ENCODE peak calls at places on chromosomes 3 and 15, in seven cellular contexts. D is dorsolateral prefrontal cortex; M is fibroblast of lung; J is neuronal stem cell; R is transverse colon; X is PC-9; Z is CD4-positive, alpha-beta memory T cell. K is an unnamed sample.

GRCh38 chr3:48276856-48277641 is 36.1 kb downstream of the ZNF589 start:
- DNase-seq in D (no peak), M (no peak), J (no peak), R (no peak), X (no peak), Z (no peak), K (no peak)

GRCh38 chr3:183300996-183301562 is 48.0 kb downstream of the B3GNT5 start:
- DNase-seq in D (no peak), M (peak), J (no peak), R (no peak), X (no peak), Z (no peak), K (no peak)

GRCh38 chr3:94965867-94966471 is 903.1 kb downstream of the NSUN3 start:
- DNase-seq in D (no peak), M (no peak), J (no peak), R (no peak), X (no peak), Z (no peak), K (no peak)

GRCh38 chr3:122928396-122929187 is 99.0 kb downstream of the SEMA5B start:
- DNase-seq in D (no peak), M (no peak), J (no peak), R (no peak), X (no peak), Z (no peak), K (no peak)

GRCh38 chr3:124714218-124714853 is 15.9 kb upstream of the UMPS start:
- DNase-seq in D (no peak), M (no peak), J (no peak), R (no peak), X (no peak), Z (no peak), K (no peak)

GRCh38 chr3:127053026-127053425 is 70.1 kb downstream of the PLXNA1 start:
- DNase-seq in D (no peak), M (no peak), J (no peak), R (no peak), X (no peak), Z (no peak), K (no peak)

GRCh38 chr3:33395900-33396299 is 44.3 kb downstream of the UBP1 start:
- DNase-seq in D (no peak), M (no peak), J (no peak), R (no peak), X (no peak), Z (no peak), K (no peak)

GRCh38 chr3:15217841-15218267 is 11.8 kb downstream of the CAPN7 start:
- DNase-seq in D (no peak), M (no peak), J (no peak), R (no peak), X (no peak), Z (no peak), K (no peak)

GRCh38 chr3:43255675-43256074 is 30.7 kb upstream of the SNRK start:
- DNase-seq in D (no peak), M (no peak), J (no peak), R (no peak), X (no peak), Z (no peak), K (no peak)

GRCh38 chr3:58175098-58175428 is 35.7 kb downstream of the DNASE1L3 start:
- DNase-seq in D (no peak), M (no peak), J (no peak), R (no peak), X (no peak), Z (no peak), K (no peak)

GRCh38 chr15:90203473-90203872 is 2.3 kb downstream of the SEMA4B start:
- DNase-seq in D (no peak), M (no peak), J (no peak), R (no peak), X (no peak), Z (no peak), K (no peak)

GRCh38 chr3:107928084-107928445 is 162.8 kb downstream of the CD47 start:
- DNase-seq in D (peak), M (peak), J (no peak), R (peak), X (no peak), Z (peak), K (no peak)

GRCh38 chr3:56005196-56005805 is 463.0 kb downstream of the ERC2 start:
- DNase-seq in D (no peak), M (no peak), J (no peak), R (no peak), X (peak), Z (no peak), K (no peak)

GRCh38 chr3:157667493-157667892 is 164.3 kb upstream of the VEPH1 start:
- DNase-seq in D (no peak), M (no peak), J (no peak), R (no peak), X (no peak), Z (no peak), K (no peak)

GRCh38 chr3:114127517-114127916 is 51.3 kb downstream of the DRD3 start:
- DNase-seq in D (no peak), M (peak), J (no peak), R (no peak), X (no peak), Z (no peak), K (no peak)

GRCh38 chr3:195448205-195448875 is 5.5 kb upstream of the ACAP2 start:
- DNase-seq in D (no peak), M (no peak), J (no peak), R (no peak), X (no peak), Z (no peak), K (no peak)

GRCh38 chr15:79990997-79991334 is 20.0 kb upstream of the BCL2A1 start:
- DNase-seq in D (no peak), M (no peak), J (no peak), R (no peak), X (no peak), Z (no peak), K (no peak)

GRCh38 chr3:12444582-12445468 is 39.5 kb upstream of the TSEN2 start:
- DNase-seq in D (no peak), M (no peak), J (no peak), R (peak), X (peak), Z (no peak), K (no peak)

GRCh38 chr15:40338041-40338657 is 2.6 kb downstream of the CCDC9B start:
- DNase-seq in D (peak), M (peak), J (peak), R (peak), X (peak), Z (peak), K (peak)

GRCh38 chr3:158839966-158840365 is 38.1 kb downstream of the MFSD1 start:
- DNase-seq in D (no peak), M (no peak), J (peak), R (no peak), X (no peak), Z (no peak), K (no peak)

GRCh38 chr3:172536993-172537419 is 13.8 kb upstream of the TNFSF10 start:
- DNase-seq in D (no peak), M (no peak), J (no peak), R (no peak), X (no peak), Z (no peak), K (no peak)

DNA sequence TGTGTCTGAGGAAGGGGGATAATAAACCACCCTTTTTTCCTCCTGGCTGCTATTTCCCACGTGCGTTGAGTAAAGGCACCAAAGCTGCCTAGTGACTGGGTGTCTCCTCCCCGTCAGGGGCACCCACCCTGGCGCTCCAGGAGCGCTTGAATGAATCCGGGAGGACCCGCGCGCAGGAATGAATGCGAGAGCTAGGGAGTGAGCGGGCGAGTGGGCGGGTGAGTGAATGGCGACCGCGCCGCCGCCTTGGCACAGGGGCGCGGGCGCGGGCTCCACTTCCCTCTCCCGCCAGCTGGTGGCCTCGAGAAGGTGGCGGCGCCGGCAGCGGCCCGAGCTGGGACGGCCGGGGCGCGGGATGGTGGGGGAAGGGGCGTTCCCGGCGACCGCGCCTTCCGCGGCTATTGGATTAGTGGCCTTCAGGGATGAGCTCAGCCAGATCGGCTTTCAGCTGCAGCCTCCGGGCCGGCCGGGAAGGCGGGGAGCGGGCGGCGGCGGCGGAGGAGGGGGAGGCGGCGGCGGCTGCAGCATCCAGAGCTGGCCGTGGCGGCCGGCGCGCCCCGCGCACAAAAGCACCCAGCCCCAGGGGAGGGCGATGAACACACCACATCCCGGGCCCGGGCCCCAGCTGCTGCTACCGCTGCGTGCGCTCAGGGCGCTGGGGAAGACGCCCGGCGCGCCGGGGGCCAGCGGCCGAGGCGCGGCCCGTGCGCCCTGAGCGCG is at the start of gene SPSB4:
- DNase-seq in D (no peak), M (peak), J (peak), R (peak), X (no peak), Z (no peak), K (peak)
- H3K4me3 ChIP-seq in D (peak), M (peak), J (peak), R (no peak), X (no peak), Z (no peak), K (peak)

GRCh38 chr3:88440701-88441100 is 290.9 kb downstream of the C3orf38 start:
- DNase-seq in D (no peak), M (no peak), J (no peak), R (no peak), X (no peak), Z (no peak), K (no peak)
- H3K27ac ChIP-seq in D (no peak), M (no peak), J (no peak), R (no peak), X (no peak), Z (no peak), K (no peak)

GRCh38 chr3:106397004-106397403 is 528.2 kb upstream of the CBLB start:
- DNase-seq in D (no peak), M (no peak), J (no peak), R (no peak), X (no peak), Z (no peak), K (no peak)
- H3K4me3 ChIP-seq in D (no peak), M (no peak), J (no peak), R (no peak), X (no peak), Z (no peak), K (no peak)

GRCh38 chr3:171181907-171182690 is 155.6 kb upstream of the SLC2A2 start:
- DNase-seq in D (no peak), M (peak), J (no peak), R (no peak), X (no peak), Z (no peak), K (no peak)
- H3K27ac ChIP-seq in D (peak), M (no peak), J (no peak), R (no peak), X (no peak), Z (no peak), K (no peak)

DNA sequence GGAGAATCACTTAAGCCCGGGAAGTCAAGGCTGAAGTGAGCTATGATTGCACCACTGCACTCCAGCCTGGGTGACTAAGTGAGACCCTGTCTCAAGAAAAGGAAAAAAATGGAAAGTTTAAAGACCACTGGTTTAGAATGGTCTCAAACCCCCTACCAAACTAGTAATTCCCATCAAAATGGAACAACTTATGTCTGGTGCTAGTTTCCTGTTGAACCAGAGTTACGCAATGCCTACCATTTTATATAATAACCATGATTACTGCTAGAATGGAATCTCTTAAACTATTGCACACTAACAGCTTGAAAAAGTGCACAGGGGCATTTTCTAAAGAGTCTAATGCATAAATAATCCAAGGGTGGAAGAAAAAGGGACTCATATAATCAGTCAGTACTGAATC is 43.6 kb downstream of the DMXL2 start:
- DNase-seq in D (no peak), M (peak), J (no peak), R (no peak), X (no peak), Z (no peak), K (no peak)
- H3K4me3 ChIP-seq in D (no peak), M (no peak), J (no peak), R (no peak), X (no peak), Z (no peak), K (no peak)

K was measured in SJSA1.